ENCODE peak calls at places on chromosomes 13 and 19, in four cellular contexts. P is AG09309, O is esophagus squamous epithelium, W is fibroblast of lung. Z is an unnamed sample.

GRCh38 chr13:30107536-30108136 is 199.7 kb downstream of the KATNAL1 start:
- DNase-seq in P (no peak), O (no peak), W (no peak), Z (no peak)

GRCh38 chr13:24128962-24129361 is 31.6 kb upstream of the SPATA13 start:
- DNase-seq in P (no peak), O (no peak), W (no peak), Z (no peak)

GRCh38 chr13:66660013-66660804 is 569.9 kb downstream of the PCDH9 start:
- DNase-seq in P (no peak), O (no peak), W (peak), Z (no peak)

GRCh38 chr19:36030264-36031148 is 2.2 kb downstream of the CLIP3 start:
- DNase-seq in P (no peak), O (no peak), W (peak), Z (no peak)

GRCh38 chr13:85741017-85741416 is 58.2 kb downstream of the SLITRK6 start:
- DNase-seq in P (no peak), O (no peak), W (no peak), Z (no peak)

GRCh38 chr19:39778763-39779162 is at the start of gene LEUTX:
- DNase-seq in P (no peak), O (no peak), W (no peak), Z (no peak)

GRCh38 chr19:5003781-5004180 is 34.9 kb downstream of the KDM4B start:
- DNase-seq in P (no peak), O (no peak), W (no peak), Z (no peak)

GRCh38 chr13:29162638-29163037 is 342.5 kb downstream of the MTUS2 start:
- DNase-seq in P (no peak), O (no peak), W (peak), Z (no peak)

GRCh38 chr19:27966390-27966816 is 1246.5 kb downstream of the UQCRFS1 start:
- DNase-seq in P (no peak), O (no peak), W (no peak), Z (no peak)

GRCh38 chr13:67614013-67614412 is 383.9 kb upstream of the PCDH9 start:
- DNase-seq in P (no peak), O (no peak), W (no peak), Z (no peak)

GRCh38 chr19:39342647-39343305 is 555 bp downstream of the SAMD4B start:
- DNase-seq in P (no peak), O (no peak), W (no peak), Z (no peak)

GRCh38 chr19:41956621-41957020 is 2.5 kb downstream of the RABAC1 start:
- DNase-seq in P (no peak), O (no peak), W (no peak), Z (no peak)

GRCh38 chr19:1260749-1261511 is 8.2 kb upstream of the CIRBP start:
- DNase-seq in P (peak), O (peak), W (peak), Z (peak)

GRCh38 chr13:103099894-103100293 is 33.7 kb upstream of the SLC10A2 start:
- DNase-seq in P (no peak), O (no peak), W (no peak), Z (no peak)

GRCh38 chr19:34639491-34640085 is 37.4 kb downstream of the SCGB2B2 start:
- DNase-seq in P (peak), O (no peak), W (peak), Z (no peak)

GRCh38 chr13:27132538-27132937 is 39.1 kb downstream of the USP12 start:
- DNase-seq in P (no peak), O (no peak), W (no peak), Z (no peak)

GRCh38 chr13:27968316-27969072 is 621 bp downstream of the CDX2 start:
- DNase-seq in P (no peak), O (no peak), W (no peak), Z (peak)

GRCh38 chr13:26460652-26461051 is 96.8 kb upstream of the WASF3 start:
- DNase-seq in P (no peak), O (no peak), W (no peak), Z (no peak)

GRCh38 chr19:2168619-2169424 is 5.1 kb downstream of the DOT1L start:
- DNase-seq in P (peak), O (peak), W (peak), Z (peak)

GRCh38 chr13:73657821-73658540 is 476.2 kb downstream of the KLF12 start:
- DNase-seq in P (no peak), O (no peak), W (peak), Z (peak)

GRCh38 chr13:102799544-102800144 is 725 bp downstream of the BIVM start:
- DNase-seq in P (no peak), O (no peak), W (peak), Z (peak)

GRCh38 chr19:51364200-51365106 is 1.7 kb downstream of the ETFB start:
- DNase-seq in P (no peak), O (no peak), W (no peak), Z (no peak)

GRCh38 chr13:94129490-94129894 is 350.0 kb downstream of the DCT start:
- DNase-seq in P (no peak), O (no peak), W (peak), Z (no peak)

GRCh38 chr19:32649751-32650150 is 25.2 kb downstream of the ANKRD27 start:
- DNase-seq in P (no peak), O (no peak), W (no peak), Z (no peak)

GRCh38 chr13:114203536-114203935 is 24.5 kb downstream of the CFAP97D2 start:
- DNase-seq in P (no peak), O (no peak), W (no peak), Z (no peak)

GRCh38 chr13:38350114-38350617 is 515 bp downstream of the UFM1 start:
- DNase-seq in P (peak), O (no peak), W (peak), Z (peak)

GRCh38 chr13:27309967-27310598 is 39.5 kb downstream of the RASL11A start:
- DNase-seq in P (no peak), O (no peak), W (peak), Z (no peak)

DNA sequence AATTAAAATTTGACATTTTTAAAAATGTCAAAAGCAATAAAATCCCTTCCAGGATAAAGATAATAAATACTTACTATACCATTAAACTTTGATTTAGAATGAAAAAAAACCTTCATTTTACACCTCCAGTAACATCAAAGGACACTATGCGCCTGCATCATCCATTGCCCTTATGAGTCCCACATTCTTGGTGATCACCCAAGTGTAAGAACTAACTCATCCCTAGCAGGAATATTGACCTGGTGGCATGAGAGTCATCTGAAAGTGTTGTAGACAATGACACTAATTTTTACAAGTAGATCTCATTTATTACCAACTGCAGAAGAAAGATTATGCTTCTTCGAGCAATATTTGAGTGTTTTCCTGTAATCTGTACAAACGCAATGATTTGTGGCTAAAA is 1128.9 kb downstream of the EFNB2 start:
- DNase-seq in P (no peak), O (no peak), W (no peak), Z (no peak)
- TF ChIP-seq CTCF in P (no peak), O (no peak), W (no peak), Z (no peak)

DNA sequence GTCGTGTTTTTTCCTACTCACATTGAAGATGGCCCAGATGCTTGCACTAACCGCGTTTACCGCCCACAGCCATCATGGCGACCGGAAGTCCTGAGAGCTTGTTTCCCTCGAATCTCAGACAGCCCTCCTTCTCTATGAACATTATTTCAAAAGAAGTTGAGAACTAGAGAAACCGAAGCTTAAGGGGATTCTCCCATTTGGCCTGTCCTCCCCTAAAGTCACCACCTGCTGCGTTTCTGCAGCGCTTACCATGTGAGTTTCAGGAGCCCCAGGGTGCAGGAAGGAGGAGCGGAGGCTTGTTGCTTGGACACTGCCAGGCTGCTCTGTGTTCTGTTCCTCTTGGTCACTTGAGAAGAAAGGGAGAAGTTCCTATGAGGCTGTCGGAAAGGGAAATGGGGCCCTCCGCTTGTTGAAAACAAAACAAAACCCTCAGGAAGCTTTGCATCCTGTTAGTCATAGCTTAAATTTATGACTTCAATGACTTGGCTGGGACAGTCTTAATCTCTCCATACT is 6.2 kb downstream of the CARD8 start:
- DNase-seq in P (no peak), O (no peak), W (no peak), Z (peak)
- H3K4me3 ChIP-seq in P (no peak), O (peak), W (no peak), Z (no peak)

DNA sequence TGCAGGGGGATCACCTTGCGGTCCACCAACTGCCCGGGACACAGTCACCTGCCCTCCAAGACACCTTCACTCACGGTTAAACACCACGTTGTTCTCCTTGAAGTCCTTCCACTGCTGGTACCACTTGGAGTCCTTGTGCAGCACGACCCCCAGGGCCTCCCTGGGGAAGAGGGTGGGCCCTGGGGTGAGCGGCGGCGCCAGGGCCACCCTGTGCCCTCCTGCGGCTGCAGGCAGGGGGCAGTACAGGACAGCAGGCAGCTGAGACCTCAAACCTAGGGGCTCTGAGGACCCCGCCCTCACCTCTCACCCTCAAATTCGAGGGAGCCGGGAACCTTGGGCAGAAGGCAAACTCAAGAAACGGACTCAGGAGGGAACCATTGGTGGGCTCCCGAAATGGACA is 7.5 kb upstream of the CTXN1 start:
- DNase-seq in P (no peak), O (no peak), W (no peak), Z (no peak)
- TF ChIP-seq CTCF in P (peak), O (no peak), W (peak), Z (no peak)

GRCh38 chr19:45973564-45974338 is at the start of gene NOVA2:
- DNase-seq in P (no peak), O (no peak), W (peak), Z (no peak)

GRCh38 chr19:45972081-45972943 is 1.4 kb downstream of the NOVA2 start:
- DNase-seq in P (no peak), O (no peak), W (peak), Z (no peak)

GRCh38 chr19:45975296-45975695 is 1.6 kb upstream of the NOVA2 start:
- DNase-seq in P (no peak), O (no peak), W (no peak), Z (no peak)

GRCh38 chr19:45971260-45971902 is 2.3 kb downstream of the NOVA2 start:
- DNase-seq in P (no peak), O (no peak), W (no peak), Z (peak)

GRCh38 chr19:45972944-45973525 is 630 bp downstream of the NOVA2 start:
- DNase-seq in P (no peak), O (no peak), W (no peak), Z (no peak)
- H3K4me3 ChIP-seq in P (no peak), O (peak), W (no peak), Z (no peak)

DNA sequence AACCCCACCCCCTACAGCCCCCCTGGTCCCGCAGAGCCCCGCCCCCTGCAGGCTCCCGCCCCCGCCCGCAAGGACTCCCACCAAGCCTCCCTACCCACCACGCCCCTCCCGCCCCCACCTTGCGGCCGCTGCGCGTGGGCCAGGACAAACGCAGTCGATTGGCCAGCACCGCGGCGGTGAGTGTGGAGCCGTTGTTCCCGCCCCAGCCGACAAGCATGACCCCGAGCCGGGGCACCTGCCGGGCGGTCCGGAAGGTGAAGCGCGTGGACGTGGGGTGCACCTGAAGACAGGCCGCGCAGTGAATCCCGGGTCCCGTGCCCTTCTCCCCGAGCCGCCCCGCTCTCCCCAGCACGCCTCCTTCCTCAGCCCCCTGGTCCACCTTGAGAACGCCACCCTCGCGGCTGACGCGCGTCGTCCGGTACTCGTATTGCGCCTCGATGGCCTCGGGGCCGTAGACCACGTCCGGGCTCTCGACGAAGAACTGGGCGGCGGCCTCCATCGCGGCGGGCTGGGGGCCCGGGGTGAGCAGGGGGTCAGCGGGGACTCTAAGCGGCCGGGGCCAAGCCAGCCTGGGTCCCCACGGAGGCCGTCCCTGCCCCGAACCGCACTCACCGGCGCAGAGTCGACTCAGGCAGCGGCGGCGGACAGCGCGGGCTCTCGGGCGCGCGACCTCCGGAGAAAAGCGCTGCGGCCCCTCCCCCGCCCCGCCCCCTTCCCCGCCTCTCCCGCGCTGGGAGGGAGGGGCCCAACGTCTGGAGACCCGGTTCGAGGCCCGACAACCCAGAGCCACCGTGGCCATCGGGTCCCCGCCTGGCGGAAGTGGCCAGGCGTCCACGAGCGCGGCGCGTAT is at the start of gene ISYNA1:
- DNase-seq in P (no peak), O (no peak), W (peak), Z (no peak)
- TF ChIP-seq CTCF in P (no peak), O (no peak), W (no peak), Z (no peak)

DNA sequence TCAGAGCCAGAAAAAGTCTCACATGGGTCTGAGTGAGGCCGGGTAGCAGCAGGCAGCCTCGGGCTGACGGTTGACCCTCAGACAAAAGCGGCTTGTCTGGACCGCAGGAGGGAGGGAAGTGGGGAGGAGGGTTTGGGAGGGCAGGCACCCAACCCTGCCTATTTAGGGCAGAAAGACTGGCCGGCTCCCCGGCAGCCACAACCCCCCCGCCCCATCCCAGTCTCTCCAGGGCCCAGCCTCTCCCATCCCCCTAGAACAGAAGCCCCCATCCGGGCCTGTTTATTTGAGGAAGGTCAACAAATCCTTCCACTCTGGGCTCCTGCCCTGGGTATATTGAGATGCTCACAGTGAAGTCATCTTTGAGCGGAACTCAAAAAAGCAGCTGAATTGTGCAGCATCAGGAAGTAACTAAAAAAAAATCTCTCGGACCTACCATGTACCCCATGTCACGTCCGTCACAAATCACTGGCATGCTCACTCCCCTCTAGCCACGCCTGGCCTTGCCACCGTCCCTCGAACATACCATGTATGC is 6.3 kb downstream of the DACT3 start:
- DNase-seq in P (no peak), O (no peak), W (no peak), Z (no peak)
- H3K4me3 ChIP-seq in P (no peak), O (no peak), W (no peak), Z (no peak)